ENCODE peak calls at places on chromosomes 7 and 10, in nine cellular contexts. K is upper lobe of right lung, J is bronchial epithelial cell, Q is left ventricle myocardium inferior, T is prostate gland, X is tibial nerve, A is fibroblast of lung, V is cardiac muscle cell, W is astrocyte. E is an unnamed sample.

GRCh38 chr7:12303507-12303906 is 92.4 kb downstream of the TMEM106B start:
- DNase-seq in K (no peak), J (no peak), Q (no peak), T (no peak), X (no peak), A (no peak), V (no peak), W (peak; percentile 33), E (no peak)

GRCh38 chr10:63763744-63764143 is 242.5 kb downstream of the REEP3 start:
- DNase-seq in K (no peak), J (peak; percentile 79), Q (no peak), T (no peak), X (no peak), A (no peak), V (no peak), W (no peak), E (no peak)

GRCh38 chr7:71793251-71793650 is 618.9 kb downstream of the CALN1 start:
- DNase-seq in K (no peak), J (peak; percentile 3), Q (no peak), T (no peak), X (no peak), A (no peak), V (no peak), W (peak; percentile 85), E (no peak)

GRCh38 chr10:11678074-11678793 is 63.9 kb upstream of the ECHDC3 start:
- DNase-seq in K (no peak), J (peak; percentile 33), Q (no peak), T (no peak), X (no peak), A (peak; percentile 15), V (no peak), W (peak; percentile 39), E (no peak)

GRCh38 chr7:142111509-142111908 is at the start of gene MGAM2:
- DNase-seq in K (no peak), J (no peak), Q (no peak), T (no peak), X (no peak), A (no peak), V (no peak), W (no peak), E (no peak)

GRCh38 chr10:77949167-77949566 is 22.6 kb upstream of the DLG5 start:
- DNase-seq in K (no peak), J (peak; percentile 97), Q (no peak), T (peak; percentile 59), X (no peak), A (peak; percentile 21), V (peak; percentile 64), W (peak; percentile 74), E (no peak)

GRCh38 chr7:1046722-1047679 is 2.7 kb downstream of the GPR146 start:
- DNase-seq in K (no peak), J (no peak), Q (no peak), T (peak; percentile 81), X (no peak), A (no peak), V (no peak), W (no peak), E (no peak)

GRCh38 chr7:71193099-71193810 is 61.3 kb downstream of the GALNT17 start:
- DNase-seq in K (no peak), J (no peak), Q (no peak), T (no peak), X (no peak), A (no peak), V (no peak), W (no peak), E (no peak)

GRCh38 chr7:91880016-91880412 is 488 bp downstream of the MTERF1 start:
- DNase-seq in K (no peak), J (no peak), Q (no peak), T (no peak), X (no peak), A (peak; percentile 21), V (no peak), W (no peak), E (no peak)

DNA sequence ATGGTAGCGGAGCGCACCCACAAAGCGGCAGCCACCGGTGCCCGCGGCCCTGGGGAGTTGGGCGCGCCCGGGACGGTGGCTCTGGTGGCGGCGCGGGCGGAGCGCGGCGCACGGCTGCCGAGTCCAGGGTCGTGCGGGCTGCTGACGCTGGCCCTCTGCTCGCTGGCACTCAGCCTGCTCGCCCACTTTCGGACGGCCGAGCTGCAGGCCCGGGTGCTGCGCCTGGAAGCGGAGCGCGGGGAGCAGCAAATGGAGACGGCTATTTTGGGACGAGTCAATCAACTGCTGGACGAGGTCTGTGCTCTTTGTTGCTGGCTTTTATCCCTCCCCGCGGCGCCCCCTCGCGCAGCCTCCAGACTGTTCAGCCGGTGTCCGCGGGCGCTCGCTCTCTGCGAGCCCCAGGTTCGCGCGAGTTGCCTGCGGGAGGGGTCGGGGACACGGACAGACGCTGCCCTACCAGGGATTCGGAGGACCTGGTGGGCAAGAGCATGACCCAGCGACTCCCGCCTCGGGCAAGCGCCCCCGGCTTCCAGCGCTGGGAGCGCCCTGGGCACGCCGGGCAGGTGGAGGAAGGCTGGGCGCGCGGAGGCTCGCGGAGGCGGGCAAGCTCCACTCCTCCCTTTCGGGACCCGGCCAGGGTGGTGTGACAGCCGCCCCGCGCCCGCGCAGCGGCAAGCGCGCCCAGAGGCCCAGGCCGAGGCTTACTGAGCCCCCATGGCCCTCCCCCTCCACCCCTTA is 887 bp downstream of the COL13A1 start:
- DNase-seq in K (no peak), J (peak; percentile 4), Q (peak; percentile 55), T (no peak), X (no peak), A (peak; percentile 60), V (peak; percentile 86), W (peak; percentile 55), E (no peak)
- TF ChIP-seq CTCF in K (peak; percentile 20), J (no peak), Q (peak; percentile 24), T (no peak), X (no peak), A (peak; percentile 20), V (peak; percentile 23), W (no peak), E (no peak)

GRCh38 chr10:79001082-79001885 is 67.5 kb upstream of the ZMIZ1 start:
- DNase-seq in K (no peak), J (peak; percentile 7), Q (no peak), T (no peak), X (no peak), A (no peak), V (no peak), W (no peak), E (no peak)

GRCh38 chr10:79005126-79005820 is 63.5 kb upstream of the ZMIZ1 start:
- DNase-seq in K (no peak), J (no peak), Q (no peak), T (no peak), X (no peak), A (no peak), V (no peak), W (no peak), E (no peak)

GRCh38 chr10:79004311-79004710 is 64.5 kb upstream of the ZMIZ1 start:
- DNase-seq in K (no peak), J (peak; percentile 18), Q (no peak), T (no peak), X (no peak), A (no peak), V (no peak), W (no peak), E (no peak)

GRCh38 chr10:79003183-79004100 is 65.3 kb upstream of the ZMIZ1 start:
- DNase-seq in K (no peak), J (no peak), Q (no peak), T (no peak), X (no peak), A (no peak), V (peak; percentile 63), W (no peak), E (no peak)

GRCh38 chr10:79002336-79002735 is 66.4 kb upstream of the ZMIZ1 start:
- DNase-seq in K (no peak), J (no peak), Q (no peak), T (no peak), X (no peak), A (no peak), V (no peak), W (no peak), E (no peak)
- TF ChIP-seq CTCF in K (no peak), J (no peak), Q (no peak), T (no peak), X (no peak), A (no peak), V (no peak), W (no peak), E (no peak)

DNA sequence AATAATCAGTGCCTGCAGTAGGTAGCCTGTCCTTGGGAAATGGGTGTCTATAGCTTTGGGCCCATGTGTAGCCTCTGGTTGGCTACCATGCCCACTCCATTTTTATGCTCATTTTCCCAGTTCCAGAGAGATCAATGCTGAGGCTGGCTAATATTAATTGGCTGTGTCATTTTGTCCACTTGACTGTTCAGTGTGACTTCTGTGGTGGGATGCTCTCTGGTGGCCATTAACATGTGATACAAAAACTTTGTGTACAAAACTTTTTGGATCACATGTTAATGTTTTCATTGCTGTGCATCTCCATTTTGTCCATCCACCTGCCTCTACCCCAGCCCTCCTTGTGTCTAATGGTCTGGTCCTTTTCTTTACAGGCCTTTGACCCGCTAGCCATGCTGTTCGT is 22.7 kb downstream of the VIM start:
- DNase-seq in K (no peak), J (no peak), Q (no peak), T (no peak), X (no peak), A (no peak), V (no peak), W (no peak), E (no peak)
- TF ChIP-seq CTCF in K (peak; percentile 18), J (no peak), Q (peak; percentile 37), T (no peak), X (peak; percentile 24), A (no peak), V (no peak), W (no peak), E (no peak)

GRCh38 chr7:118590107-118590506 is 365.6 kb downstream of the ANKRD7 start:
- DNase-seq in K (no peak), J (peak; percentile 28), Q (no peak), T (no peak), X (no peak), A (no peak), V (peak; percentile 7), W (no peak), E (no peak)
- TF ChIP-seq CTCF in K (peak; percentile 19), J (peak; percentile 33), Q (no peak), T (no peak), X (no peak), A (peak; percentile 15), V (no peak), W (peak; percentile 21), E (no peak)

E was measured in esophagus squamous epithelium.